ENCODE peak calls at places on chromosomes 2 and 18, in four cellular contexts. One of them, this sample, is unnamed.

GRCh38 chr2:153584244-153584643 is 105.7 kb upstream of the RPRM start:
- DNase-seq in cardiac fibroblast: no peak
- DNase-seq in HFF-Myc: no peak
- DNase-seq in thoracic aorta: no peak
- DNase-seq in this sample: no peak

GRCh38 chr18:8480506-8481328 is 128.5 kb upstream of the RAB12 start:
- DNase-seq in thoracic aorta: no peak
- DNase-seq in HFF-Myc: peak
- DNase-seq in cardiac fibroblast: peak
- DNase-seq in this sample: peak

GRCh38 chr2:163401481-163401880 is 334.3 kb downstream of the FIGN start:
- DNase-seq in cardiac fibroblast: peak
- DNase-seq in HFF-Myc: no peak
- DNase-seq in thoracic aorta: no peak
- DNase-seq in this sample: peak

GRCh38 chr2:235116885-235117492 is 165.2 kb downstream of the SH3BP4 start:
- DNase-seq in thoracic aorta: no peak
- DNase-seq in HFF-Myc: no peak
- DNase-seq in cardiac fibroblast: peak
- DNase-seq in this sample: peak

GRCh38 chr2:11688222-11689069 is 18.5 kb upstream of the NTSR2 start:
- DNase-seq in thoracic aorta: peak
- DNase-seq in cardiac fibroblast: peak
- DNase-seq in HFF-Myc: peak
- DNase-seq in this sample: no peak

GRCh38 chr2:207725815-207726578 is 14.6 kb downstream of the CCNYL1 start:
- DNase-seq in cardiac fibroblast: no peak
- DNase-seq in HFF-Myc: no peak
- DNase-seq in thoracic aorta: no peak
- DNase-seq in this sample: no peak

GRCh38 chr18:49628993-49629795 is 67.3 kb downstream of the LIPG start:
- DNase-seq in HFF-Myc: no peak
- DNase-seq in cardiac fibroblast: no peak
- DNase-seq in thoracic aorta: no peak
- DNase-seq in this sample: no peak

GRCh38 chr2:118321436-118322100 is 233.3 kb downstream of the INSIG2 start:
- DNase-seq in thoracic aorta: no peak
- DNase-seq in cardiac fibroblast: no peak
- DNase-seq in HFF-Myc: no peak
- DNase-seq in this sample: no peak

GRCh38 chr2:30655211-30655610 is 152.0 kb downstream of the CAPN13 start:
- DNase-seq in thoracic aorta: no peak
- DNase-seq in cardiac fibroblast: no peak
- DNase-seq in HFF-Myc: no peak
- DNase-seq in this sample: no peak

GRCh38 chr2:40658917-40659316 is 207.0 kb upstream of the SLC8A1 start:
- DNase-seq in cardiac fibroblast: peak
- DNase-seq in thoracic aorta: no peak
- DNase-seq in HFF-Myc: no peak
- DNase-seq in this sample: peak

GRCh38 chr18:35038881-35039491 is 2.2 kb upstream of the MAPRE2 start:
- DNase-seq in HFF-Myc: no peak
- DNase-seq in thoracic aorta: no peak
- DNase-seq in cardiac fibroblast: no peak
- DNase-seq in this sample: no peak

GRCh38 chr2:11482473-11483031 is 16.6 kb upstream of the E2F6 start:
- DNase-seq in thoracic aorta: no peak
- DNase-seq in cardiac fibroblast: no peak
- DNase-seq in HFF-Myc: no peak
- DNase-seq in this sample: no peak

GRCh38 chr18:63192171-63192884 is 127.2 kb downstream of the BCL2 start:
- DNase-seq in thoracic aorta: no peak
- DNase-seq in cardiac fibroblast: no peak
- DNase-seq in HFF-Myc: no peak
- DNase-seq in this sample: no peak

GRCh38 chr2:215410932-215411285 is 25.0 kb downstream of the FN1 start:
- DNase-seq in thoracic aorta: no peak
- DNase-seq in cardiac fibroblast: peak
- DNase-seq in HFF-Myc: peak
- DNase-seq in this sample: peak

GRCh38 chr2:124318913-124319312 is 293.8 kb downstream of the CNTNAP5 start:
- DNase-seq in thoracic aorta: no peak
- DNase-seq in cardiac fibroblast: no peak
- DNase-seq in HFF-Myc: no peak
- DNase-seq in this sample: no peak

GRCh38 chr2:25615920-25616319 is 57.5 kb downstream of the DTNB start:
- DNase-seq in cardiac fibroblast: no peak
- DNase-seq in HFF-Myc: no peak
- DNase-seq in thoracic aorta: no peak
- DNase-seq in this sample: no peak

GRCh38 chr2:72793798-72794447 is 31.9 kb downstream of the EXOC6B start:
- DNase-seq in HFF-Myc: peak
- DNase-seq in cardiac fibroblast: peak
- DNase-seq in thoracic aorta: no peak
- DNase-seq in this sample: no peak

GRCh38 chr2:8624855-8625398 is 56.9 kb upstream of the ID2 start:
- DNase-seq in HFF-Myc: no peak
- DNase-seq in cardiac fibroblast: no peak
- DNase-seq in thoracic aorta: no peak
- DNase-seq in this sample: no peak

GRCh38 chr18:6731197-6731596 is 1.7 kb downstream of the ARHGAP28 start:
- DNase-seq in HFF-Myc: peak
- DNase-seq in cardiac fibroblast: peak
- DNase-seq in thoracic aorta: no peak
- DNase-seq in this sample: peak

GRCh38 chr18:31977270-31977872 is 34.4 kb upstream of the TRAPPC8 start:
- DNase-seq in cardiac fibroblast: peak
- DNase-seq in HFF-Myc: peak
- DNase-seq in thoracic aorta: no peak
- DNase-seq in this sample: peak

GRCh38 chr2:238594796-238595749 is 168.3 kb downstream of the ASB1 start:
- DNase-seq in thoracic aorta: no peak
- DNase-seq in HFF-Myc: no peak
- DNase-seq in cardiac fibroblast: no peak
- DNase-seq in this sample: no peak

GRCh38 chr2:56232912-56233311 is 49.1 kb downstream of the CCDC85A start:
- DNase-seq in thoracic aorta: no peak
- DNase-seq in cardiac fibroblast: no peak
- DNase-seq in HFF-Myc: no peak
- DNase-seq in this sample: no peak

GRCh38 chr18:56935531-56936040 is 211.3 kb upstream of the BOD1L2 start:
- DNase-seq in HFF-Myc: no peak
- DNase-seq in thoracic aorta: no peak
- DNase-seq in cardiac fibroblast: no peak
- DNase-seq in this sample: no peak

GRCh38 chr2:136191041-136191440 is 73.1 kb upstream of the CXCR4 start:
- DNase-seq in HFF-Myc: no peak
- DNase-seq in cardiac fibroblast: no peak
- DNase-seq in thoracic aorta: no peak
- DNase-seq in this sample: no peak

GRCh38 chr2:40962026-40962425 is 510.1 kb upstream of the SLC8A1 start:
- DNase-seq in cardiac fibroblast: no peak
- DNase-seq in thoracic aorta: no peak
- DNase-seq in HFF-Myc: peak
- DNase-seq in this sample: no peak

GRCh38 chr2:127586746-127587295 is 51.3 kb downstream of the MYO7B start:
- DNase-seq in thoracic aorta: no peak
- DNase-seq in HFF-Myc: no peak
- DNase-seq in cardiac fibroblast: no peak
- DNase-seq in this sample: no peak

GRCh38 chr18:46301081-46301480 is 196.9 kb downstream of the HAUS1 start:
- DNase-seq in thoracic aorta: no peak
- DNase-seq in cardiac fibroblast: no peak
- DNase-seq in HFF-Myc: no peak
- DNase-seq in this sample: peak

GRCh38 chr2:85468096-85468703 is 49.7 kb downstream of the SH2D6 start:
- DNase-seq in thoracic aorta: no peak
- DNase-seq in HFF-Myc: no peak
- DNase-seq in cardiac fibroblast: no peak
- DNase-seq in this sample: no peak

GRCh38 chr2:85470850-85471800 is 52.6 kb downstream of the SH2D6 start:
- DNase-seq in cardiac fibroblast: no peak
- DNase-seq in HFF-Myc: no peak
- DNase-seq in thoracic aorta: no peak
- DNase-seq in this sample: no peak

GRCh38 chr2:85472265-85472664 is 53.8 kb downstream of the SH2D6 start:
- DNase-seq in cardiac fibroblast: no peak
- DNase-seq in HFF-Myc: no peak
- DNase-seq in thoracic aorta: no peak
- DNase-seq in this sample: no peak

DNA sequence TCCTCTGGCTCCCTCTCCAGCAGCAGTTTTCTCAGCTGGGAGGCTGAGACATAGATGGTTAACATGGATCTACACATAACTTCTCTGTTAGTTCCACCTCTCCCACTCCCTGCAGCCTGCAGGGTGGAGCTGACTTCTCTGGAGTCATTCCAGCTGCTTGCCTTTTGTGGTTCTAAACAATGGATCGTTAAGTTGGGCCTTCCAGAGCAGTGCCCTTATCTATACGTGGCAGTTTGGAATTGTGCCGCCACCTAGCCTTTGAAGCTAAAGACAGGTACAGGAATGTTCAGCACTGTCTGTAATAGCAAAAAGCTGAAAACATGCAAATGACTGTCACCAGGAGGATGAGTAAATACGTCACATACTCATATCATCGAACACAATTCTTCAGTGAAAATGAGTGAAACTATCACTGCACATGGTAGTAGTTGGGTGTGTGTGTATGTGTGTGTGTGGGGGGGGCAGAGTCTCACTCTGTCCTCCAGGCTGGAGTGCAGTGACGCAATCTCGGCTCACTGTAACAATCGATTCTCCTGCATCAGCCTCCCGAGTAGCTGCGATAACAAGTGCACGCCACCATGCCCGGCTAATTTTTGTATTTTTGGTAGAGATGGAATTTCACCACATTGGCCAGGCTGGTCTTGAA is 50.3 kb downstream of the SH2D6 start:
- DNase-seq in thoracic aorta: no peak
- DNase-seq in HFF-Myc: peak
- DNase-seq in cardiac fibroblast: peak
- DNase-seq in this sample: peak
- TF ChIP-seq CTCF in thoracic aorta: no peak
- TF ChIP-seq CTCF in HFF-Myc: no peak
- TF ChIP-seq CTCF in cardiac fibroblast: no peak
- TF ChIP-seq CTCF in this sample: no peak

GRCh38 chr2:86025229-86025820 is 80.4 kb downstream of the POLR1A start:
- DNase-seq in HFF-Myc: no peak
- DNase-seq in cardiac fibroblast: peak
- DNase-seq in thoracic aorta: no peak
- DNase-seq in this sample: no peak
- TF ChIP-seq CTCF in HFF-Myc: no peak
- TF ChIP-seq CTCF in cardiac fibroblast: no peak
- TF ChIP-seq CTCF in thoracic aorta: no peak
- TF ChIP-seq CTCF in this sample: no peak

GRCh38 chr2:62724886-62725711 is 19.6 kb downstream of the EHBP1 start:
- DNase-seq in HFF-Myc: no peak
- DNase-seq in cardiac fibroblast: no peak
- DNase-seq in thoracic aorta: no peak
- DNase-seq in this sample: no peak
- TF ChIP-seq CTCF in HFF-Myc: peak
- TF ChIP-seq CTCF in cardiac fibroblast: peak
- TF ChIP-seq CTCF in thoracic aorta: no peak
- TF ChIP-seq CTCF in this sample: peak

GRCh38 chr2:54176577-54176976 is 61.2 kb downstream of the ACYP2 start:
- DNase-seq in thoracic aorta: no peak
- DNase-seq in cardiac fibroblast: peak
- DNase-seq in HFF-Myc: peak
- DNase-seq in this sample: peak
- TF ChIP-seq CTCF in thoracic aorta: peak
- TF ChIP-seq CTCF in cardiac fibroblast: peak
- TF ChIP-seq CTCF in HFF-Myc: peak
- TF ChIP-seq CTCF in this sample: peak

GRCh38 chr2:203238711-203239526 is at the start of gene CYP20A1:
- DNase-seq in thoracic aorta: peak
- DNase-seq in cardiac fibroblast: peak
- DNase-seq in HFF-Myc: peak
- DNase-seq in this sample: peak
- TF ChIP-seq CTCF in thoracic aorta: peak
- TF ChIP-seq CTCF in cardiac fibroblast: peak
- TF ChIP-seq CTCF in HFF-Myc: peak
- TF ChIP-seq CTCF in this sample: peak

GRCh38 chr2:85769236-85769986 is 15.6 kb downstream of the ATOH8 start:
- DNase-seq in HFF-Myc: no peak
- DNase-seq in thoracic aorta: no peak
- DNase-seq in cardiac fibroblast: peak
- DNase-seq in this sample: no peak
- TF ChIP-seq CTCF in HFF-Myc: peak
- TF ChIP-seq CTCF in thoracic aorta: peak
- TF ChIP-seq CTCF in cardiac fibroblast: peak
- TF ChIP-seq CTCF in this sample: peak

GRCh38 chr18:30440351-30440750 is 602.2 kb downstream of the DSC3 start:
- DNase-seq in cardiac fibroblast: no peak
- DNase-seq in HFF-Myc: no peak
- DNase-seq in thoracic aorta: no peak
- DNase-seq in this sample: no peak

GRCh38 chr18:30439174-30439573 is 603.4 kb downstream of the DSC3 start:
- DNase-seq in thoracic aorta: no peak
- DNase-seq in HFF-Myc: no peak
- DNase-seq in cardiac fibroblast: no peak
- DNase-seq in this sample: no peak

GRCh38 chr18:30446605-30447004 is 595.9 kb downstream of the DSC3 start:
- DNase-seq in cardiac fibroblast: no peak
- DNase-seq in HFF-Myc: no peak
- DNase-seq in thoracic aorta: no peak
- DNase-seq in this sample: no peak

GRCh38 chr18:30444544-30444943 is 598.0 kb downstream of the DSC3 start:
- DNase-seq in thoracic aorta: no peak
- DNase-seq in HFF-Myc: no peak
- DNase-seq in cardiac fibroblast: no peak
- DNase-seq in this sample: no peak
- TF ChIP-seq CTCF in thoracic aorta: no peak
- TF ChIP-seq CTCF in HFF-Myc: no peak
- TF ChIP-seq CTCF in cardiac fibroblast: no peak
- TF ChIP-seq CTCF in this sample: no peak

GRCh38 chr2:98508690-98509054 is 64.0 kb downstream of the INPP4A start:
- DNase-seq in HFF-Myc: no peak
- DNase-seq in cardiac fibroblast: peak
- DNase-seq in thoracic aorta: no peak
- DNase-seq in this sample: peak
- TF ChIP-seq CTCF in HFF-Myc: no peak
- TF ChIP-seq CTCF in cardiac fibroblast: no peak
- TF ChIP-seq CTCF in thoracic aorta: no peak
- TF ChIP-seq CTCF in this sample: no peak